ENCODE peak calls at places on chromosome 22, in four cellular contexts. U is NCI-H69, G is upper lobe of right lung, O is H9. Q is an unnamed sample.

GRCh38 chr22:28629420-28630184 is 50.0 kb downstream of the TTC28 start:
- DNase-seq in O (no peak), U (peak), G (no peak), Q (no peak)

GRCh38 chr22:39593931-39594285 is 23.4 kb downstream of the CACNA1I start:
- DNase-seq in O (no peak), G (no peak), U (no peak), Q (no peak)

GRCh38 chr22:37368058-37368457 is 59.2 kb downstream of the ELFN2 start:
- DNase-seq in G (no peak), O (no peak), U (no peak), Q (no peak)

GRCh38 chr22:22203048-22203971 is 41.3 kb upstream of the VPREB1 start:
- DNase-seq in U (no peak), O (no peak), G (no peak), Q (no peak)

GRCh38 chr22:46108564-46109473 is 41.5 kb upstream of the PPARA start:
- DNase-seq in G (no peak), O (peak), U (peak), Q (no peak)

GRCh38 chr22:19974233-19974861 is 32.7 kb upstream of the TXNRD2 start:
- DNase-seq in G (no peak), U (peak), O (peak), Q (no peak)

GRCh38 chr22:40196628-40197027 is 18.9 kb downstream of the TNRC6B start:
- DNase-seq in G (no peak), U (peak), O (no peak), Q (peak)

GRCh38 chr22:47166446-47167016 is 404.1 kb downstream of the TBC1D22A start:
- DNase-seq in G (peak), O (peak), U (no peak), Q (no peak)

GRCh38 chr22:32286290-32286840 is 31.2 kb upstream of the SLC5A4 start:
- DNase-seq in O (no peak), G (no peak), U (no peak), Q (no peak)

GRCh38 chr22:29480512-29481264 is 670 bp downstream of the NEFH start:
- DNase-seq in G (peak), U (peak), O (peak), Q (no peak)

GRCh38 chr22:41229730-41230398 is 10.9 kb downstream of the CHADL start:
- DNase-seq in O (no peak), U (no peak), G (no peak), Q (no peak)

GRCh38 chr22:39622881-39623367 is 52.4 kb downstream of the CACNA1I start:
- DNase-seq in G (peak), U (peak), O (peak), Q (peak)

GRCh38 chr22:37459211-37459610 is 27.0 kb downstream of the MFNG start:
- DNase-seq in O (no peak), G (no peak), U (peak), Q (no peak)

GRCh38 chr22:31583861-31584485 is 78.0 kb downstream of the PISD start:
- DNase-seq in U (no peak), G (no peak), O (no peak), Q (no peak)

GRCh38 chr22:38754247-38755154 is 1.3 kb downstream of the SUN2 start:
- DNase-seq in U (peak), O (peak), G (no peak), Q (no peak)

GRCh38 chr22:49010901-49011300 is 816.8 kb downstream of the BRD1 start:
- DNase-seq in G (peak), O (peak), U (no peak), Q (no peak)

GRCh38 chr22:38318792-38319773 is 1.9 kb upstream of the CSNK1E start:
- DNase-seq in G (no peak), U (no peak), O (no peak), Q (no peak)

GRCh38 chr22:40178417-40179409 is 988 bp downstream of the TNRC6B start:
- DNase-seq in G (no peak), O (peak), U (peak), Q (peak)

GRCh38 chr22:49967333-49968241 is 7.0 kb downstream of the PIM3 start:
- DNase-seq in G (peak), U (no peak), O (peak), Q (no peak)

GRCh38 chr22:42635531-42635930 is 4.9 kb downstream of the ATP5MGL start:
- DNase-seq in O (no peak), G (no peak), U (no peak), Q (no peak)

GRCh38 chr22:35559354-35560005 is 18.8 kb downstream of the RASD2 start:
- DNase-seq in U (no peak), O (no peak), G (no peak), Q (no peak)

GRCh38 chr22:43923191-43923590 is 414 bp upstream of the PNPLA3 start:
- DNase-seq in U (no peak), O (no peak), G (no peak), Q (peak)

GRCh38 chr22:43953988-43954771 is 1.1 kb upstream of the SAMM50 start:
- DNase-seq in O (no peak), G (no peak), U (peak), Q (no peak)

GRCh38 chr22:36343070-36343719 is 44.6 kb downstream of the MYH9 start:
- DNase-seq in O (no peak), G (no peak), U (peak), Q (no peak)

GRCh38 chr22:50714631-50715179 is 23.3 kb upstream of the ACR start:
- DNase-seq in U (no peak), G (no peak), O (no peak), Q (no peak)

GRCh38 chr22:46033256-46034200 is 56.6 kb upstream of the WNT7B start:
- DNase-seq in O (no peak), G (no peak), U (no peak), Q (no peak)

GRCh38 chr22:49903322-49904039 is 14.8 kb downstream of the ALG12 start:
- DNase-seq in G (peak), O (no peak), U (peak), Q (no peak)

GRCh38 chr22:29251981-29252978 is 15.5 kb downstream of the RHBDD3 start:
- DNase-seq in G (peak), O (no peak), U (no peak), Q (no peak)

GRCh38 chr22:37485714-37486223 is 415 bp downstream of the MFNG start:
- DNase-seq in G (no peak), U (no peak), O (no peak), Q (peak)

GRCh38 chr22:40593460-40594273 is 42.9 kb downstream of the MRTFA start:
- DNase-seq in G (no peak), U (peak), O (no peak), Q (no peak)

GRCh38 chr22:44933829-44934735 is 75.7 kb downstream of the PHF21B start:
- DNase-seq in G (no peak), O (no peak), U (no peak), Q (no peak)

GRCh38 chr22:48828688-48829087 is 999.0 kb downstream of the BRD1 start:
- DNase-seq in U (no peak), G (peak), O (no peak), Q (no peak)

GRCh38 chr22:42178910-42179495 is 48.4 kb upstream of the CYP2D6 start:
- DNase-seq in G (no peak), O (no peak), U (no peak), Q (no peak)

GRCh38 chr22:42939941-42940653 is 74.9 kb downstream of the PACSIN2 start:
- DNase-seq in G (peak), O (no peak), U (peak), Q (no peak)

GRCh38 chr22:48653929-48654328 is 1173.7 kb downstream of the BRD1 start:
- DNase-seq in U (no peak), O (no peak), G (no peak), Q (no peak)

GRCh38 chr22:27626675-27627443 is 174.7 kb downstream of the MN1 start:
- DNase-seq in O (no peak), U (no peak), G (no peak), Q (no peak)

GRCh38 chr22:28885939-28886338 is 2.6 kb downstream of the ZNRF3 start:
- DNase-seq in G (no peak), U (peak), O (no peak), Q (no peak)

GRCh38 chr22:24059121-24059520 is 48.0 kb downstream of the CABIN1 start:
- DNase-seq in G (no peak), O (no peak), U (no peak), Q (no peak)